ENCODE peak calls at places on chromosomes 16 and 17, in ten cellular contexts. G, M, Q, L, P, H, A, N, V and Z are unnamed samples.

GRCh38 chr16:84503751-84504395 is 586 bp downstream of the MEAK7 start:
- DNase-seq in G (peak; percentile 48), M (peak; percentile 48), Q (peak; percentile 64), L (no peak), P (no peak), H (no peak), A (no peak), N (no peak), V (peak; percentile 56), Z (no peak)

GRCh38 chr16:49776085-49776501 is 79.8 kb downstream of the ZNF423 start:
- DNase-seq in G (peak; percentile 72), M (no peak), Q (no peak), L (no peak), P (no peak), H (peak; percentile 62), A (no peak), N (no peak), V (no peak), Z (no peak)

GRCh38 chr17:78040561-78041400 is 82.3 kb downstream of the TNRC6C start:
- DNase-seq in G (peak; percentile 88), M (no peak), Q (peak; percentile 80), L (peak; percentile 41), P (no peak), H (peak; percentile 59), A (peak; percentile 43), N (peak; percentile 50), V (peak; percentile 58), Z (peak; percentile 34)

GRCh38 chr17:14297161-14297851 is 3.6 kb upstream of the HS3ST3B1 start:
- DNase-seq in G (peak; percentile 67), M (no peak), Q (no peak), L (no peak), P (no peak), H (peak; percentile 67), A (no peak), N (peak; percentile 34), V (peak; percentile 61), Z (no peak)

GRCh38 chr17:68433911-68434503 is 23.3 kb downstream of the WIPI1 start:
- DNase-seq in G (no peak), M (no peak), Q (peak; percentile 31), L (no peak), P (no peak), H (no peak), A (no peak), N (no peak), V (no peak), Z (no peak)

GRCh38 chr17:44086364-44087311 is 16.1 kb downstream of the G6PC3 start:
- DNase-seq in G (peak; percentile 80), M (peak; percentile 58), Q (no peak), L (peak; percentile 51), P (no peak), H (no peak), A (no peak), N (peak; percentile 73), V (peak; percentile 91), Z (no peak)

GRCh38 chr17:14304222-14304844 is 3.5 kb downstream of the HS3ST3B1 start:
- DNase-seq in G (no peak), M (no peak), Q (no peak), L (no peak), P (no peak), H (no peak), A (no peak), N (no peak), V (no peak), Z (no peak)

GRCh38 chr16:74601131-74601871 is 5.6 kb downstream of the GLG1 start:
- DNase-seq in G (no peak), M (no peak), Q (peak; percentile 3), L (peak; percentile 68), P (no peak), H (no peak), A (peak; percentile 83), N (no peak), V (no peak), Z (no peak)

GRCh38 chr16:81885976-81886586 is 107.0 kb downstream of the PLCG2 start:
- DNase-seq in G (no peak), M (peak; percentile 37), Q (no peak), L (no peak), P (peak; percentile 67), H (no peak), A (no peak), N (no peak), V (peak; percentile 8), Z (no peak)

GRCh38 chr16:87843678-87844373 is 25.5 kb downstream of the SLC7A5 start:
- DNase-seq in G (no peak), M (no peak), Q (no peak), L (no peak), P (no peak), H (no peak), A (no peak), N (no peak), V (no peak), Z (no peak)
- H3K27ac ChIP-seq in G (peak overlapping the region; percentile 55), M (no peak overlapping the region), Q (no peak overlapping the region), L (no peak overlapping the region), P (peak overlapping the region; percentile 61), H (no peak overlapping the region), A (no peak overlapping the region), N (no peak overlapping the region), V (no peak overlapping the region), Z (no peak overlapping the region)

DNA sequence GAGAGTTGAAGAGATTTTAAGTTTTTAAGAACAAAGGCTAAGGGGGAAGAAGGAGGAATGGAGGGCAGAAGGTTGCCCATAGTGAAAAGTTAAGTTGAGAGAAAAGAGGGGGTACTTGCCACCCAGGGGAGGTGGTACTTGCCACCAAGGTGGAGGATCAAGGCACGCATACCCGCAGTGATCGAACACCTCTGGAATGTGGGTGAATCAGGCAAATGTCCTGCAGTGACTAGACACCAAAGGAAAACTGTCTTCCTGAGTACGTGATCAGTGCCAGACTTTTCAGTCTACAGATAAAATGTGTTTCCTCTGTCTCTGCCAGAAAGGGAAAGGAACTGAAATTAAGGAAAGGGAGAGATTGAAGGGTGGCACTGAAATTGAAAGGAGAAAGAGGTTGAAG is 2285.3 kb downstream of the TP53TG3F start:
- DNase-seq in G (no peak), M (no peak), Q (no peak), L (no peak), P (no peak), H (no peak), A (no peak), N (no peak), V (no peak), Z (no peak)
- H3K9me3 ChIP-seq in G (no peaks in the 10 kb centered on the region), M (no peaks in the 10 kb centered on the region), Q (peaks cover 30% of the 10 kb centered on the region), L (peaks cover 57% of the 10 kb centered on the region), P (no peaks in the 10 kb centered on the region), H (no peaks in the 10 kb centered on the region), A (no peaks in the 10 kb centered on the region), N (no peaks in the 10 kb centered on the region), V (no peaks in the 10 kb centered on the region), Z (no peaks in the 10 kb centered on the region)

DNA sequence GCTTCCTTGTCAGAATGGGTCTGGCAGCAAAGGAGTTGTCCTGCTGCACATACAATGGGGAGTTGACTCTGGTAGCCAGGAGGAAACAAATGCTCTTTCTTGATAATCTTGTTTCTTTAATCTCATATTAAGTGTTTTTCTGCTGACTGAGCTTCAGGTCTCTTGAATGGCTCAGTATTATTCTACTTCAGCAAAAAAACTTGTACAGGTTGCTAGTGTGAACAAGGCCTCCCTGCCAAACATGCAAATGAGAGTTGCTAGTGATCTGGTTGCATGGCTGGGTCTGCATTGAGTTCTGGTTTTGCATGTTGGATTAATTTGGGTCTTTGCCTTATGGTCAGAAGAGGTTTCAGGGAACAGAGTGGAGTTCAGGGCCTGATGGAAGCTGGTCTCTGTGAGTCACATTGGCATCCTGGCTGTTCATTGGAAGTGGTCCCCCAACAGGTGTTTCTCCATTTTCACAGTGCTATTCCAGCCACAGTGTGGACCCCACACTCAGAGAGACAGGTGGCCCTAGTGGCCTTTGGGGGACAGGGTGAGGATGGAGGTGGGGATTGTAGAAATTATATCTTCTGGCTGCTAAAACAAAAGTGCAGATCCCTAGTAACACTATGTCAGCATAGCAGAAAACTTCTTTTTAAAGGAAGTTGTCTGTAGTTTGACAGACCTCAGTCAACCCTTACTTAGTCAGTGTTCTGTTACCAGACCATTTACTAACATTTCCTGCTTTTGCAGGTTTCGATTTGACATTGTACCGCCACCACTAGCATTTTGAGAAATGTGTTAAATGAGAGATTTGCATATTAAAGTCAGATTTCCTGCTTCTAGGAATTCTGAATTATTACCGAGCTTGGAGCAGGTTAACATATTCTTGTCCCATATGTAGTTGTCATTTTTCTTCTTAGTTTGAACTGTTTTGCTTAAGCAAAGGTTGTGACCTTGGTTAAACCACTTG is 47.1 kb downstream of the EPN2 start:
- DNase-seq in G (no peak), M (no peak), Q (no peak), L (no peak), P (peak; percentile 47), H (no peak), A (no peak), N (no peak), V (no peak), Z (no peak)
- H3K27ac ChIP-seq in G (no peak overlapping the region), M (no peak overlapping the region), Q (no peak overlapping the region), L (no peak overlapping the region), P (no peak overlapping the region), H (no peak overlapping the region), A (no peak overlapping the region), N (no peak overlapping the region), V (no peak overlapping the region), Z (no peak overlapping the region)

GRCh38 chr16:31754998-31755615 is 118.5 kb upstream of the ZNF267 start:
- DNase-seq in G (no peak), M (no peak), Q (no peak), L (no peak), P (no peak), H (no peak), A (no peak), N (no peak), V (no peak), Z (no peak)
- H3K9me3 ChIP-seq in G (peaks cover 96% of the 10 kb centered on the region), M (peaks cover 88% of the 10 kb centered on the region), Q (peaks cover 82% of the 10 kb centered on the region), L (peaks cover 93% of the 10 kb centered on the region), P (peaks cover 71% of the 10 kb centered on the region), H (peaks cover 96% of the 10 kb centered on the region), A (peaks cover 72% of the 10 kb centered on the region), N (peaks cover 76% of the 10 kb centered on the region), V (no peaks in the 10 kb centered on the region), Z (peaks cover 27% of the 10 kb centered on the region)

GRCh38 chr16:60945225-60945624 is 1091.0 kb downstream of the CDH8 start:
- DNase-seq in G (no peak), M (no peak), Q (no peak), L (no peak), P (peak; percentile 7), H (no peak), A (no peak), N (no peak), V (peak; percentile 7), Z (peak; percentile 2)
- H3K27ac ChIP-seq in G (no peak overlapping the region), M (no peak overlapping the region), Q (no peak overlapping the region), L (no peak overlapping the region), P (no peak overlapping the region), H (no peak overlapping the region), A (no peak overlapping the region), N (no peak overlapping the region), V (no peak overlapping the region), Z (no peak overlapping the region)

DNA sequence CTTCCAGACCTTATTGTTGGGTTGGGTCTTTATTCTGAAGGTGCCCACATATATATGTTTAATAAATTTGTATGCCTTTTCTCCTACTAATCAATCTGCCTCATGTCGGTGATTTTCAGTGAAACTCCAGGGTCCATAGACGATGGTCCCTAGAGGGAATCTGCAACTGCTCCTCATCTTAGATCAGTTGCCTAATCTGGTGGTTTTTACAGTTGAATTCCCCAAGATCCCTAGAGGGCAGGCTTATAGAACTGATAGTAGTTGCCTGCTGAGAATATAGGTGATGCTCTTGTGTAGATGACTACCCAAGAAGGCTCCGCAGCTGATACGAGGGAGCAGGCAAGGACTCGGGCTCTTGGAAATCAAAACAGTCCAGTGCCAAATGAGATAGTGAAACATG is 619.2 kb upstream of the C16orf82 start:
- DNase-seq in G (no peak), M (no peak), Q (no peak), L (no peak), P (no peak), H (no peak), A (no peak), N (no peak), V (no peak), Z (no peak)
- H3K9me3 ChIP-seq in G (peaks cover 2% of the 10 kb centered on the region), M (no peaks in the 10 kb centered on the region), Q (no peaks in the 10 kb centered on the region), L (no peaks in the 10 kb centered on the region), P (no peaks in the 10 kb centered on the region), H (peaks cover 6% of the 10 kb centered on the region), A (no peaks in the 10 kb centered on the region), N (no peaks in the 10 kb centered on the region), V (no peaks in the 10 kb centered on the region), Z (no peaks in the 10 kb centered on the region)